ENCODE peak calls at places on chromosomes 7 and 10, in eight cellular contexts. One of them, this sample, is unnamed.

GRCh38 chr7:66296001-66296521 is 90.9 kb downstream of the TPST1 start:
- DNase-seq in uterus: no peak
- DNase-seq in heart left ventricle: no peak
- DNase-seq in testis: no peak
- DNase-seq in A549: no peak
- DNase-seq in IMR-90: peak
- DNase-seq in esophagus muscularis mucosa: no peak
- DNase-seq in spleen: no peak
- DNase-seq in this sample: no peak

GRCh38 chr10:71694567-71694968 is 25.0 kb downstream of the C10orf105 start:
- DNase-seq in testis: peak
- DNase-seq in uterus: no peak
- DNase-seq in spleen: peak
- DNase-seq in IMR-90: no peak
- DNase-seq in esophagus muscularis mucosa: no peak
- DNase-seq in A549: no peak
- DNase-seq in heart left ventricle: peak
- DNase-seq in this sample: peak

GRCh38 chr7:10412426-10413019 is 561.1 kb upstream of the PHF14 start:
- DNase-seq in esophagus muscularis mucosa: no peak
- DNase-seq in uterus: no peak
- DNase-seq in testis: peak
- DNase-seq in IMR-90: peak
- DNase-seq in heart left ventricle: no peak
- DNase-seq in spleen: no peak
- DNase-seq in A549: peak
- DNase-seq in this sample: no peak

GRCh38 chr10:79025113-79025832 is 43.5 kb upstream of the ZMIZ1 start:
- DNase-seq in spleen: peak
- DNase-seq in uterus: peak
- DNase-seq in esophagus muscularis mucosa: no peak
- DNase-seq in IMR-90: no peak
- DNase-seq in testis: no peak
- DNase-seq in heart left ventricle: peak
- DNase-seq in A549: no peak
- DNase-seq in this sample: no peak

GRCh38 chr10:1569208-1569607 is 168.1 kb downstream of the ADARB2 start:
- DNase-seq in uterus: no peak
- DNase-seq in spleen: peak
- DNase-seq in IMR-90: no peak
- DNase-seq in heart left ventricle: no peak
- DNase-seq in A549: no peak
- DNase-seq in testis: no peak
- DNase-seq in esophagus muscularis mucosa: no peak
- DNase-seq in this sample: no peak

GRCh38 chr7:129607471-129608120 is 3.9 kb upstream of the NRF1 start:
- DNase-seq in testis: peak
- DNase-seq in A549: peak
- DNase-seq in esophagus muscularis mucosa: no peak
- DNase-seq in spleen: no peak
- DNase-seq in heart left ventricle: no peak
- DNase-seq in IMR-90: no peak
- DNase-seq in uterus: no peak
- DNase-seq in this sample: no peak

GRCh38 chr10:804787-805634 is 115.5 kb upstream of the DIP2C start:
- DNase-seq in A549: no peak
- DNase-seq in uterus: no peak
- DNase-seq in IMR-90: no peak
- DNase-seq in testis: peak
- DNase-seq in heart left ventricle: no peak
- DNase-seq in spleen: peak
- DNase-seq in esophagus muscularis mucosa: no peak
- DNase-seq in this sample: peak

GRCh38 chr10:101778781-101779543 is 3.0 kb upstream of the FGF8 start:
- DNase-seq in A549: no peak
- DNase-seq in uterus: no peak
- DNase-seq in spleen: peak
- DNase-seq in testis: peak
- DNase-seq in heart left ventricle: no peak
- DNase-seq in IMR-90: no peak
- DNase-seq in esophagus muscularis mucosa: no peak
- DNase-seq in this sample: no peak

GRCh38 chr10:33333260-33334169 is 952 bp downstream of the NRP1 start:
- DNase-seq in heart left ventricle: no peak
- DNase-seq in A549: peak
- DNase-seq in testis: no peak
- DNase-seq in esophagus muscularis mucosa: no peak
- DNase-seq in uterus: no peak
- DNase-seq in IMR-90: no peak
- DNase-seq in spleen: no peak
- DNase-seq in this sample: no peak

GRCh38 chr7:105015631-105015965 is 1.6 kb downstream of the KMT2E start:
- DNase-seq in uterus: no peak
- DNase-seq in A549: no peak
- DNase-seq in heart left ventricle: peak
- DNase-seq in testis: peak
- DNase-seq in IMR-90: peak
- DNase-seq in esophagus muscularis mucosa: no peak
- DNase-seq in spleen: no peak
- DNase-seq in this sample: peak

GRCh38 chr10:24869354-24870016 is 82.9 kb downstream of the PRTFDC1 start:
- DNase-seq in esophagus muscularis mucosa: no peak
- DNase-seq in uterus: no peak
- DNase-seq in testis: no peak
- DNase-seq in spleen: no peak
- DNase-seq in heart left ventricle: no peak
- DNase-seq in A549: no peak
- DNase-seq in IMR-90: peak
- DNase-seq in this sample: no peak

GRCh38 chr7:16403475-16403874 is 17.9 kb downstream of the CRPPA start:
- DNase-seq in heart left ventricle: no peak
- DNase-seq in spleen: no peak
- DNase-seq in esophagus muscularis mucosa: no peak
- DNase-seq in IMR-90: no peak
- DNase-seq in uterus: no peak
- DNase-seq in A549: no peak
- DNase-seq in testis: no peak
- DNase-seq in this sample: no peak

GRCh38 chr7:44796034-44796503 is 412 bp upstream of the PPIA start:
- DNase-seq in esophagus muscularis mucosa: no peak
- DNase-seq in testis: peak
- DNase-seq in A549: no peak
- DNase-seq in spleen: no peak
- DNase-seq in heart left ventricle: no peak
- DNase-seq in uterus: no peak
- DNase-seq in IMR-90: peak
- DNase-seq in this sample: no peak
- TF ChIP-seq POLR2A in esophagus muscularis mucosa: peak
- TF ChIP-seq POLR2A in testis: no peak
- TF ChIP-seq POLR2A in A549: peak
- TF ChIP-seq POLR2A in spleen: no peak
- TF ChIP-seq POLR2A in heart left ventricle: no peak
- TF ChIP-seq POLR2A in uterus: no peak
- TF ChIP-seq POLR2A in IMR-90: no peak
- TF ChIP-seq POLR2A in this sample: no peak

GRCh38 chr7:1401011-1401410 is 58.3 kb downstream of the MICALL2 start:
- DNase-seq in testis: no peak
- DNase-seq in uterus: no peak
- DNase-seq in spleen: no peak
- DNase-seq in esophagus muscularis mucosa: no peak
- DNase-seq in heart left ventricle: no peak
- DNase-seq in A549: peak
- DNase-seq in IMR-90: no peak
- DNase-seq in this sample: no peak

GRCh38 chr7:1402791-1403755 is 56.2 kb downstream of the MICALL2 start:
- DNase-seq in esophagus muscularis mucosa: no peak
- DNase-seq in uterus: no peak
- DNase-seq in IMR-90: no peak
- DNase-seq in A549: no peak
- DNase-seq in spleen: no peak
- DNase-seq in testis: no peak
- DNase-seq in heart left ventricle: peak
- DNase-seq in this sample: no peak

GRCh38 chr7:1402110-1402790 is 57.0 kb downstream of the MICALL2 start:
- DNase-seq in heart left ventricle: peak
- DNase-seq in IMR-90: no peak
- DNase-seq in A549: no peak
- DNase-seq in uterus: no peak
- DNase-seq in testis: no peak
- DNase-seq in esophagus muscularis mucosa: no peak
- DNase-seq in spleen: no peak
- DNase-seq in this sample: no peak

GRCh38 chr7:1404881-1405548 is 54.3 kb downstream of the MICALL2 start:
- DNase-seq in testis: no peak
- DNase-seq in spleen: no peak
- DNase-seq in uterus: no peak
- DNase-seq in esophagus muscularis mucosa: no peak
- DNase-seq in IMR-90: no peak
- DNase-seq in A549: no peak
- DNase-seq in heart left ventricle: no peak
- DNase-seq in this sample: no peak

DNA sequence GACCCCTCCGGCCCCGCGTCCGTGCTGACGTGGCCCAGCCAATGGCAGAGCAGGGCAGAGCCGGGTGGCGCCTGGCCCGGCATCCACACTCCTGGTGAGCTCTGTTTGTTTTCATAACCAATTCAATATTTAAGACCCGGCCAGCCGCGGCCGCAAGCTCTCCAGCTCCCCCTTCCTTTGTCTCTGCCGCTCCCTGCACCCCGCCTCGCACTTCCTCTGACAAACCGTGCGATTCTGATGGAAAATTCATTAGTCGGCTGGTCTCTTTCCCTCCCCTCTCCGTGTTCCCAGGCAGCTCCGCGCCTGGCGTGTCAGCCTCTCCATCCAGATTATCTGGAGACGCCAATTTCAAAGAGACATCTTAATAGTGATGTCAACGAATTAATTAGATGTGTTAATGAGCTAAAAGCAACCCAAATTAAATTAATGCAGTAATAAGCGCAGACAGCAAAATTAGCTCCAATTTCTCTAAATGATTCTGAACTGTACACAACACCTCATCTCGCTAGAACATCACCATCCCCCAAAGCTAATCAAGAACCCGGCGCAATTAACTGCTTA is 55.3 kb downstream of the MICALL2 start:
- DNase-seq in IMR-90: peak
- DNase-seq in heart left ventricle: peak
- DNase-seq in uterus: no peak
- DNase-seq in A549: peak
- DNase-seq in spleen: no peak
- DNase-seq in testis: no peak
- DNase-seq in esophagus muscularis mucosa: no peak
- DNase-seq in this sample: no peak
- H3K4me3 ChIP-seq in IMR-90: no peak
- H3K4me3 ChIP-seq in heart left ventricle: no peak
- H3K4me3 ChIP-seq in uterus: no peak
- H3K4me3 ChIP-seq in A549: peak
- H3K4me3 ChIP-seq in spleen: no peak
- H3K4me3 ChIP-seq in testis: no peak
- H3K4me3 ChIP-seq in esophagus muscularis mucosa: no peak
- H3K4me3 ChIP-seq in this sample: no peak

GRCh38 chr7:20440472-20441105 is 109.9 kb downstream of the ITGB8 start:
- DNase-seq in esophagus muscularis mucosa: no peak
- DNase-seq in testis: peak
- DNase-seq in heart left ventricle: no peak
- DNase-seq in spleen: no peak
- DNase-seq in uterus: no peak
- DNase-seq in A549: peak
- DNase-seq in IMR-90: peak
- DNase-seq in this sample: no peak
- TF ChIP-seq CTCF in esophagus muscularis mucosa: no peak
- TF ChIP-seq CTCF in testis: no peak
- TF ChIP-seq CTCF in heart left ventricle: peak
- TF ChIP-seq CTCF in spleen: peak
- TF ChIP-seq CTCF in uterus: no peak
- TF ChIP-seq CTCF in A549: peak
- TF ChIP-seq CTCF in IMR-90: peak
- TF ChIP-seq CTCF in this sample: no peak

DNA sequence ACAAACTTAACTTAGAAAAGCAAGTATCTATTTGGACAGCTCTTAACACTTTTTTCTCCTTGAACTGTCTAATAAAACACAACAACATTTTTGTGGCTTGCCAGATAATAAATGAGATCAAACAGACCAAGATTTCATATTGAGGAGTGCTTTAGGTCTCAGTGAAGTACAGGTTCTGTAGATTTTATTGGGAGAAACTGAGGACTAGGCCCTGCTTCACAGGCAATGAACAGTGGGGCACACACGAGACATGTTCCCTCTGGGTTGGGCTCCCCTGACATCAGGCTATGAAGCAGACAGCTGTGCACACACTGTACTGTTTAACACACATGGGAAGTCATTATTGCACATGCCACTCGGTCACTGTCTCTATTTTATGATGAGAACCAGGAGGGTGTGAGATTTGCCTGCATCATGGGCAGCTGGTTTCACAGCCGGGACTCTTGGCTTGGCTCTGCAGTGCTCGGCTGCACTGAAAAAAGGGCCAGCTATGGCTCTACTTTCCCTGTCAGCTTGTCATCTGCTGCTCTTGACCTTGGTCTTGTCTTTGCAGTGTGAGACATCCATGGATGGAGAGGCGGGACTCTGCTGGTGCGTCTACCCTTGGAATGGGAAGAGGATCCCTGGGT is 4.2 kb downstream of the IGFBP1 start:
- DNase-seq in heart left ventricle: no peak
- DNase-seq in esophagus muscularis mucosa: peak
- DNase-seq in IMR-90: no peak
- DNase-seq in spleen: no peak
- DNase-seq in A549: no peak
- DNase-seq in uterus: no peak
- DNase-seq in testis: no peak
- DNase-seq in this sample: no peak
- TF ChIP-seq POLR2A in heart left ventricle: no peak
- TF ChIP-seq POLR2A in esophagus muscularis mucosa: no peak
- TF ChIP-seq POLR2A in IMR-90: no peak
- TF ChIP-seq POLR2A in spleen: no peak
- TF ChIP-seq POLR2A in A549: no peak
- TF ChIP-seq POLR2A in uterus: no peak
- TF ChIP-seq POLR2A in testis: no peak
- TF ChIP-seq POLR2A in this sample: no peak